ENCODE peak calls at places on chromosomes 11 and 22, in six cellular contexts. One of them, this sample, is unnamed.

GRCh38 chr11:84541711-84542340 is 1085.3 kb downstream of the DLG2 start:
- DNase-seq in nephron progenitor cell: no peak
- DNase-seq in stimulated activated CD4-positive, alpha-beta T cell treated with anti-CD3 and anti-CD28 coated beads, Interleukin-2, amount 100 ng/mL, for 24 hours: no peak
- DNase-seq in right cardiac atrium: no peak
- DNase-seq in spleen: no peak
- DNase-seq in activated naive CD4-positive, alpha-beta T cell treated with anti-CD3 and anti-CD28 coated beads, Interleukin-2, amount 10 ng/mL, durations not matched to agents 7 days and 5 days: no peak
- DNase-seq in this sample: no peak

GRCh38 chr22:23419151-23419550 is 160.9 kb downstream of the IGLL1 start:
- DNase-seq in nephron progenitor cell: no peak
- DNase-seq in activated naive CD4-positive, alpha-beta T cell treated with anti-CD3 and anti-CD28 coated beads, Interleukin-2, amount 10 ng/mL, durations not matched to agents 7 days and 5 days: no peak
- DNase-seq in spleen: no peak
- DNase-seq in right cardiac atrium: no peak
- DNase-seq in stimulated activated CD4-positive, alpha-beta T cell treated with anti-CD3 and anti-CD28 coated beads, Interleukin-2, amount 100 ng/mL, for 24 hours: no peak
- DNase-seq in this sample: no peak

GRCh38 chr22:44405661-44406060 is 92.4 kb downstream of the RTL6 start:
- DNase-seq in activated naive CD4-positive, alpha-beta T cell treated with anti-CD3 and anti-CD28 coated beads, Interleukin-2, amount 10 ng/mL, durations not matched to agents 7 days and 5 days: peak
- DNase-seq in stimulated activated CD4-positive, alpha-beta T cell treated with anti-CD3 and anti-CD28 coated beads, Interleukin-2, amount 100 ng/mL, for 24 hours: no peak
- DNase-seq in spleen: peak
- DNase-seq in right cardiac atrium: no peak
- DNase-seq in nephron progenitor cell: no peak
- DNase-seq in this sample: no peak

GRCh38 chr11:15816270-15816871 is 540.0 kb downstream of the SOX6 start:
- DNase-seq in nephron progenitor cell: no peak
- DNase-seq in stimulated activated CD4-positive, alpha-beta T cell treated with anti-CD3 and anti-CD28 coated beads, Interleukin-2, amount 100 ng/mL, for 24 hours: no peak
- DNase-seq in spleen: no peak
- DNase-seq in activated naive CD4-positive, alpha-beta T cell treated with anti-CD3 and anti-CD28 coated beads, Interleukin-2, amount 10 ng/mL, durations not matched to agents 7 days and 5 days: no peak
- DNase-seq in right cardiac atrium: no peak
- DNase-seq in this sample: peak

GRCh38 chr11:61482513-61482912 is 26.0 kb upstream of the LRRC10B start:
- DNase-seq in spleen: no peak
- DNase-seq in right cardiac atrium: no peak
- DNase-seq in stimulated activated CD4-positive, alpha-beta T cell treated with anti-CD3 and anti-CD28 coated beads, Interleukin-2, amount 100 ng/mL, for 24 hours: peak
- DNase-seq in activated naive CD4-positive, alpha-beta T cell treated with anti-CD3 and anti-CD28 coated beads, Interleukin-2, amount 10 ng/mL, durations not matched to agents 7 days and 5 days: peak
- DNase-seq in nephron progenitor cell: peak
- DNase-seq in this sample: no peak

GRCh38 chr11:43377380-43377779 is 18.7 kb downstream of the TTC17 start:
- DNase-seq in right cardiac atrium: no peak
- DNase-seq in activated naive CD4-positive, alpha-beta T cell treated with anti-CD3 and anti-CD28 coated beads, Interleukin-2, amount 10 ng/mL, durations not matched to agents 7 days and 5 days: no peak
- DNase-seq in nephron progenitor cell: no peak
- DNase-seq in stimulated activated CD4-positive, alpha-beta T cell treated with anti-CD3 and anti-CD28 coated beads, Interleukin-2, amount 100 ng/mL, for 24 hours: no peak
- DNase-seq in spleen: no peak
- DNase-seq in this sample: no peak

GRCh38 chr11:132357811-132358572 is 987.6 kb downstream of the NTM start:
- DNase-seq in spleen: no peak
- DNase-seq in right cardiac atrium: no peak
- DNase-seq in nephron progenitor cell: no peak
- DNase-seq in activated naive CD4-positive, alpha-beta T cell treated with anti-CD3 and anti-CD28 coated beads, Interleukin-2, amount 10 ng/mL, durations not matched to agents 7 days and 5 days: no peak
- DNase-seq in stimulated activated CD4-positive, alpha-beta T cell treated with anti-CD3 and anti-CD28 coated beads, Interleukin-2, amount 100 ng/mL, for 24 hours: no peak
- DNase-seq in this sample: no peak

GRCh38 chr22:31451709-31452571 is 37.7 kb downstream of the EIF4ENIF1 start:
- DNase-seq in nephron progenitor cell: no peak
- DNase-seq in activated naive CD4-positive, alpha-beta T cell treated with anti-CD3 and anti-CD28 coated beads, Interleukin-2, amount 10 ng/mL, durations not matched to agents 7 days and 5 days: no peak
- DNase-seq in spleen: no peak
- DNase-seq in stimulated activated CD4-positive, alpha-beta T cell treated with anti-CD3 and anti-CD28 coated beads, Interleukin-2, amount 100 ng/mL, for 24 hours: no peak
- DNase-seq in right cardiac atrium: no peak
- DNase-seq in this sample: peak

GRCh38 chr11:2098691-2099522 is 40.3 kb downstream of the IGF2 start:
- DNase-seq in nephron progenitor cell: no peak
- DNase-seq in spleen: peak
- DNase-seq in stimulated activated CD4-positive, alpha-beta T cell treated with anti-CD3 and anti-CD28 coated beads, Interleukin-2, amount 100 ng/mL, for 24 hours: no peak
- DNase-seq in activated naive CD4-positive, alpha-beta T cell treated with anti-CD3 and anti-CD28 coated beads, Interleukin-2, amount 10 ng/mL, durations not matched to agents 7 days and 5 days: no peak
- DNase-seq in right cardiac atrium: no peak
- DNase-seq in this sample: no peak

GRCh38 chr11:34890812-34891211 is 25.4 kb downstream of the APIP start:
- DNase-seq in right cardiac atrium: no peak
- DNase-seq in nephron progenitor cell: no peak
- DNase-seq in spleen: no peak
- DNase-seq in activated naive CD4-positive, alpha-beta T cell treated with anti-CD3 and anti-CD28 coated beads, Interleukin-2, amount 10 ng/mL, durations not matched to agents 7 days and 5 days: no peak
- DNase-seq in stimulated activated CD4-positive, alpha-beta T cell treated with anti-CD3 and anti-CD28 coated beads, Interleukin-2, amount 100 ng/mL, for 24 hours: no peak
- DNase-seq in this sample: peak

GRCh38 chr11:83132191-83132590 is 24.7 kb upstream of the PCF11 start:
- DNase-seq in stimulated activated CD4-positive, alpha-beta T cell treated with anti-CD3 and anti-CD28 coated beads, Interleukin-2, amount 100 ng/mL, for 24 hours: no peak
- DNase-seq in spleen: no peak
- DNase-seq in activated naive CD4-positive, alpha-beta T cell treated with anti-CD3 and anti-CD28 coated beads, Interleukin-2, amount 10 ng/mL, durations not matched to agents 7 days and 5 days: no peak
- DNase-seq in nephron progenitor cell: no peak
- DNase-seq in right cardiac atrium: no peak
- DNase-seq in this sample: no peak

GRCh38 chr22:43789452-43789851 is 22.7 kb downstream of the EFCAB6 start:
- DNase-seq in right cardiac atrium: peak
- DNase-seq in spleen: no peak
- DNase-seq in stimulated activated CD4-positive, alpha-beta T cell treated with anti-CD3 and anti-CD28 coated beads, Interleukin-2, amount 100 ng/mL, for 24 hours: no peak
- DNase-seq in activated naive CD4-positive, alpha-beta T cell treated with anti-CD3 and anti-CD28 coated beads, Interleukin-2, amount 10 ng/mL, durations not matched to agents 7 days and 5 days: no peak
- DNase-seq in nephron progenitor cell: no peak
- DNase-seq in this sample: no peak

GRCh38 chr11:57644748-57645715 is 4.7 kb downstream of the YPEL4 start:
- DNase-seq in right cardiac atrium: peak
- DNase-seq in nephron progenitor cell: peak
- DNase-seq in stimulated activated CD4-positive, alpha-beta T cell treated with anti-CD3 and anti-CD28 coated beads, Interleukin-2, amount 100 ng/mL, for 24 hours: peak
- DNase-seq in spleen: peak
- DNase-seq in activated naive CD4-positive, alpha-beta T cell treated with anti-CD3 and anti-CD28 coated beads, Interleukin-2, amount 10 ng/mL, durations not matched to agents 7 days and 5 days: peak
- DNase-seq in this sample: no peak

GRCh38 chr11:62245271-62245753 is 3.3 kb downstream of the SCGB1D2 start:
- DNase-seq in stimulated activated CD4-positive, alpha-beta T cell treated with anti-CD3 and anti-CD28 coated beads, Interleukin-2, amount 100 ng/mL, for 24 hours: no peak
- DNase-seq in nephron progenitor cell: peak
- DNase-seq in activated naive CD4-positive, alpha-beta T cell treated with anti-CD3 and anti-CD28 coated beads, Interleukin-2, amount 10 ng/mL, durations not matched to agents 7 days and 5 days: peak
- DNase-seq in right cardiac atrium: no peak
- DNase-seq in spleen: no peak
- DNase-seq in this sample: no peak

GRCh38 chr22:19845369-19845722 is 9.3 kb downstream of the GNB1L start:
- DNase-seq in right cardiac atrium: peak
- DNase-seq in stimulated activated CD4-positive, alpha-beta T cell treated with anti-CD3 and anti-CD28 coated beads, Interleukin-2, amount 100 ng/mL, for 24 hours: no peak
- DNase-seq in nephron progenitor cell: no peak
- DNase-seq in spleen: no peak
- DNase-seq in activated naive CD4-positive, alpha-beta T cell treated with anti-CD3 and anti-CD28 coated beads, Interleukin-2, amount 10 ng/mL, durations not matched to agents 7 days and 5 days: no peak
- DNase-seq in this sample: no peak

GRCh38 chr11:9004310-9004945 is 627 bp upstream of the NRIP3 start:
- DNase-seq in right cardiac atrium: peak
- DNase-seq in nephron progenitor cell: peak
- DNase-seq in spleen: peak
- DNase-seq in activated naive CD4-positive, alpha-beta T cell treated with anti-CD3 and anti-CD28 coated beads, Interleukin-2, amount 10 ng/mL, durations not matched to agents 7 days and 5 days: peak
- DNase-seq in stimulated activated CD4-positive, alpha-beta T cell treated with anti-CD3 and anti-CD28 coated beads, Interleukin-2, amount 100 ng/mL, for 24 hours: peak
- DNase-seq in this sample: no peak

GRCh38 chr11:1117970-1118369 is 39.8 kb upstream of the MUC5AC start:
- DNase-seq in nephron progenitor cell: no peak
- DNase-seq in stimulated activated CD4-positive, alpha-beta T cell treated with anti-CD3 and anti-CD28 coated beads, Interleukin-2, amount 100 ng/mL, for 24 hours: no peak
- DNase-seq in activated naive CD4-positive, alpha-beta T cell treated with anti-CD3 and anti-CD28 coated beads, Interleukin-2, amount 10 ng/mL, durations not matched to agents 7 days and 5 days: peak
- DNase-seq in spleen: peak
- DNase-seq in right cardiac atrium: no peak
- DNase-seq in this sample: no peak

GRCh38 chr11:115396533-115396932 is 107.7 kb downstream of the CADM1 start:
- DNase-seq in activated naive CD4-positive, alpha-beta T cell treated with anti-CD3 and anti-CD28 coated beads, Interleukin-2, amount 10 ng/mL, durations not matched to agents 7 days and 5 days: no peak
- DNase-seq in right cardiac atrium: no peak
- DNase-seq in spleen: no peak
- DNase-seq in stimulated activated CD4-positive, alpha-beta T cell treated with anti-CD3 and anti-CD28 coated beads, Interleukin-2, amount 100 ng/mL, for 24 hours: no peak
- DNase-seq in nephron progenitor cell: no peak
- DNase-seq in this sample: no peak

GRCh38 chr22:36386900-36387663 is 685 bp downstream of the MYH9 start:
- DNase-seq in activated naive CD4-positive, alpha-beta T cell treated with anti-CD3 and anti-CD28 coated beads, Interleukin-2, amount 10 ng/mL, durations not matched to agents 7 days and 5 days: peak
- DNase-seq in stimulated activated CD4-positive, alpha-beta T cell treated with anti-CD3 and anti-CD28 coated beads, Interleukin-2, amount 100 ng/mL, for 24 hours: peak
- DNase-seq in spleen: peak
- DNase-seq in right cardiac atrium: peak
- DNase-seq in nephron progenitor cell: peak
- DNase-seq in this sample: no peak

GRCh38 chr11:11607772-11608171 is 14.0 kb downstream of the GALNT18 start:
- DNase-seq in right cardiac atrium: no peak
- DNase-seq in nephron progenitor cell: no peak
- DNase-seq in spleen: no peak
- DNase-seq in stimulated activated CD4-positive, alpha-beta T cell treated with anti-CD3 and anti-CD28 coated beads, Interleukin-2, amount 100 ng/mL, for 24 hours: no peak
- DNase-seq in activated naive CD4-positive, alpha-beta T cell treated with anti-CD3 and anti-CD28 coated beads, Interleukin-2, amount 10 ng/mL, durations not matched to agents 7 days and 5 days: no peak
- DNase-seq in this sample: no peak

GRCh38 chr22:17804331-17805080 is 30.2 kb upstream of the BID start:
- DNase-seq in right cardiac atrium: no peak
- DNase-seq in spleen: no peak
- DNase-seq in stimulated activated CD4-positive, alpha-beta T cell treated with anti-CD3 and anti-CD28 coated beads, Interleukin-2, amount 100 ng/mL, for 24 hours: no peak
- DNase-seq in activated naive CD4-positive, alpha-beta T cell treated with anti-CD3 and anti-CD28 coated beads, Interleukin-2, amount 10 ng/mL, durations not matched to agents 7 days and 5 days: no peak
- DNase-seq in nephron progenitor cell: no peak
- DNase-seq in this sample: no peak

GRCh38 chr11:86758171-86758570 is 42.2 kb upstream of the PRSS23 start:
- DNase-seq in activated naive CD4-positive, alpha-beta T cell treated with anti-CD3 and anti-CD28 coated beads, Interleukin-2, amount 10 ng/mL, durations not matched to agents 7 days and 5 days: no peak
- DNase-seq in spleen: no peak
- DNase-seq in stimulated activated CD4-positive, alpha-beta T cell treated with anti-CD3 and anti-CD28 coated beads, Interleukin-2, amount 100 ng/mL, for 24 hours: no peak
- DNase-seq in nephron progenitor cell: no peak
- DNase-seq in right cardiac atrium: no peak
- DNase-seq in this sample: no peak

GRCh38 chr22:23437779-23438178 is 142.3 kb downstream of the IGLL1 start:
- DNase-seq in activated naive CD4-positive, alpha-beta T cell treated with anti-CD3 and anti-CD28 coated beads, Interleukin-2, amount 10 ng/mL, durations not matched to agents 7 days and 5 days: no peak
- DNase-seq in stimulated activated CD4-positive, alpha-beta T cell treated with anti-CD3 and anti-CD28 coated beads, Interleukin-2, amount 100 ng/mL, for 24 hours: no peak
- DNase-seq in spleen: no peak
- DNase-seq in nephron progenitor cell: no peak
- DNase-seq in right cardiac atrium: no peak
- DNase-seq in this sample: no peak